ENCODE peak calls at places on chromosomes 3 and 15, in six cellular contexts. E is GM12892; W is ELF-1; A is skeletal muscle cell; V is AML-193; N is activated naive CD4-positive, alpha-beta T cell. Y is an unnamed sample.

GRCh38 chr3:141444586-141445285 is 42.1 kb upstream of the RASA2 start:
- DNase-seq in E (no peak), W (no peak), A (no peak), V (no peak), N (no peak), Y (no peak)

GRCh38 chr3:102299125-102299877 is 135.5 kb upstream of the ZPLD1 start:
- DNase-seq in E (no peak), W (no peak), A (no peak), V (no peak), N (no peak), Y (no peak)

GRCh38 chr15:77538011-77538410 is 94.7 kb downstream of the LINGO1 start:
- DNase-seq in E (peak; percentile 47), W (peak; percentile 2), A (no peak), V (no peak), N (no peak), Y (no peak)

GRCh38 chr3:180871901-180872300 is 40.6 kb upstream of the FXR1 start:
- DNase-seq in E (no peak), W (no peak), A (peak; percentile 40), V (no peak), N (no peak), Y (no peak)

GRCh38 chr3:38454884-38455638 is 1.4 kb downstream of the ACVR2B start:
- DNase-seq in E (peak; percentile 43), W (peak; percentile 80), A (no peak), V (no peak), N (no peak), Y (peak; percentile 25)

GRCh38 chr15:84797212-84797611 is 19.9 kb upstream of the ALPK3 start:
- DNase-seq in E (no peak), W (no peak), A (peak; percentile 36), V (no peak), N (no peak), Y (no peak)

GRCh38 chr3:152444029-152444641 is 175.4 kb downstream of the MBNL1 start:
- DNase-seq in E (no peak), W (no peak), A (peak; percentile 15), V (peak; percentile 68), N (no peak), Y (peak; percentile 34)

GRCh38 chr3:120850326-120851295 is 57.4 kb upstream of the STXBP5L start:
- DNase-seq in E (no peak), W (no peak), A (no peak), V (no peak), N (no peak), Y (no peak)

GRCh38 chr3:185205865-185206264 is 48.0 kb downstream of the EHHADH start:
- DNase-seq in E (no peak), W (no peak), A (no peak), V (no peak), N (no peak), Y (no peak)

GRCh38 chr3:36097180-36097579 is 283.1 kb upstream of the STAC start:
- DNase-seq in E (no peak), W (no peak), A (no peak), V (no peak), N (no peak), Y (no peak)

GRCh38 chr3:4531478-4532025 is 38.4 kb downstream of the ITPR1 start:
- DNase-seq in E (no peak), W (no peak), A (no peak), V (no peak), N (no peak), Y (no peak)

GRCh38 chr3:34011171-34012101 is 213.0 kb downstream of the PDCD6IP start:
- DNase-seq in E (no peak), W (peak; percentile 34), A (peak; percentile 46), V (peak; percentile 22), N (no peak), Y (no peak)

GRCh38 chr3:114178770-114179368 is at the start of gene DRD3:
- DNase-seq in E (no peak), W (peak; percentile 60), A (no peak), V (no peak), N (no peak), Y (no peak)

GRCh38 chr15:91855241-91855640 is 1.7 kb downstream of the SLCO3A1 start:
- DNase-seq in E (no peak), W (no peak), A (no peak), V (no peak), N (no peak), Y (no peak)

GRCh38 chr3:65004795-65005295 is 317.0 kb upstream of the ADAMTS9 start:
- DNase-seq in E (no peak), W (no peak), A (no peak), V (no peak), N (no peak), Y (no peak)

GRCh38 chr3:134373942-134374790 is at the start of gene AMOTL2:
- DNase-seq in E (peak; percentile 56), W (peak; percentile 98), A (peak; percentile 84), V (no peak), N (no peak), Y (peak; percentile 90)

GRCh38 chr15:93829115-93829849 is 402.1 kb upstream of the MCTP2 start:
- DNase-seq in E (no peak), W (peak; percentile 93), A (peak; percentile 65), V (no peak), N (no peak), Y (no peak)

GRCh38 chr3:52144034-52144795 is 10.0 kb downstream of the POC1A start:
- DNase-seq in E (peak; percentile 91), W (peak; percentile 88), A (peak; percentile 47), V (peak; percentile 78), N (peak; percentile 76), Y (peak; percentile 11)

GRCh38 chr3:14861451-14862302 is 42.9 kb downstream of the FGD5 start:
- DNase-seq in E (no peak), W (no peak), A (no peak), V (no peak), N (no peak), Y (no peak)

GRCh38 chr3:113631143-113631542 is 65.3 kb downstream of the USF3 start:
- DNase-seq in E (no peak), W (no peak), A (no peak), V (peak; percentile 76), N (no peak), Y (no peak)

GRCh38 chr3:160169139-160169830 is 55.9 kb upstream of the C3orf80 start:
- DNase-seq in E (no peak), W (peak; percentile 11), A (peak; percentile 87), V (no peak), N (no peak), Y (peak; percentile 56)

GRCh38 chr3:72614394-72615074 is 233.7 kb downstream of the SHQ1 start:
- DNase-seq in E (no peak), W (no peak), A (no peak), V (no peak), N (no peak), Y (no peak)

GRCh38 chr3:157447026-157447694 is 10.5 kb downstream of the PTX3 start:
- DNase-seq in E (no peak), W (no peak), A (no peak), V (peak; percentile 80), N (no peak), Y (no peak)

GRCh38 chr15:88986949-88987589 is 73.9 kb upstream of the MFGE8 start:
- DNase-seq in E (no peak), W (no peak), A (no peak), V (no peak), N (no peak), Y (no peak)

GRCh38 chr3:53884623-53885022 is 2.7 kb upstream of the ACTR8 start:
- DNase-seq in E (no peak), W (no peak), A (no peak), V (no peak), N (no peak), Y (no peak)

GRCh38 chr3:150255416-150255815 is 152.7 kb upstream of the TSC22D2 start:
- DNase-seq in E (no peak), W (no peak), A (no peak), V (no peak), N (no peak), Y (no peak)

GRCh38 chr15:31013863-31014607 is 22.6 kb upstream of the MTMR10 start:
- DNase-seq in E (no peak), W (no peak), A (no peak), V (no peak), N (no peak), Y (no peak)

GRCh38 chr3:66740260-66740659 is 239.4 kb upstream of the LRIG1 start:
- DNase-seq in E (no peak), W (peak; percentile 30), A (no peak), V (no peak), N (no peak), Y (no peak)

GRCh38 chr3:99858461-99858860 is 40.8 kb downstream of the CMSS1 start:
- DNase-seq in E (no peak), W (no peak), A (no peak), V (no peak), N (no peak), Y (no peak)

GRCh38 chr15:39699531-39700110 is 83.0 kb downstream of the FSIP1 start:
- DNase-seq in E (no peak), W (no peak), A (no peak), V (no peak), N (no peak), Y (no peak)

GRCh38 chr3:130539005-130539404 is 22.0 kb downstream of the COL6A6 start:
- DNase-seq in E (no peak), W (peak; percentile 53), A (no peak), V (peak; percentile 53), N (no peak), Y (no peak)

GRCh38 chr15:64354683-64355558 is 1.1 kb downstream of the CSNK1G1 start:
- DNase-seq in E (no peak), W (no peak), A (no peak), V (peak; percentile 15), N (no peak), Y (no peak)

GRCh38 chr15:40694706-40695468 is at the start of gene RAD51:
- DNase-seq in E (peak; percentile 87), W (peak; percentile 95), A (peak; percentile 80), V (peak; percentile 95), N (peak; percentile 78), Y (peak; percentile 83)

GRCh38 chr15:94416829-94417228 is 185.5 kb downstream of the MCTP2 start:
- DNase-seq in E (no peak), W (no peak), A (no peak), V (no peak), N (no peak), Y (no peak)

GRCh38 chr3:33879540-33879939 is 81.1 kb downstream of the PDCD6IP start:
- DNase-seq in E (no peak), W (no peak), A (no peak), V (no peak), N (no peak), Y (no peak)

GRCh38 chr3:160464321-160464720 is 14.7 kb upstream of the TRIM59 start:
- DNase-seq in E (no peak), W (no peak), A (no peak), V (no peak), N (no peak), Y (no peak)

Y was measured in HS-5.